ENCODE peak calls at places on chromosome 5, in nine cellular contexts. One of them, this sample, is unnamed.

GRCh38 chr5:172145870-172146747 is 41.9 kb downstream of the STK10 start:
- DNase-seq in ovary: no peak
- DNase-seq in uterus: no peak
- DNase-seq in HepG2: no peak
- DNase-seq in body of pancreas: no peak
- DNase-seq in heart left ventricle: no peak
- DNase-seq in right lobe of liver: no peak
- DNase-seq in breast epithelium: no peak
- DNase-seq in IMR-90: no peak
- DNase-seq in this sample: no peak

GRCh38 chr5:3214838-3215374 is 380.7 kb upstream of the IRX1 start:
- DNase-seq in HepG2: no peak
- DNase-seq in uterus: no peak
- DNase-seq in breast epithelium: no peak
- DNase-seq in body of pancreas: no peak
- DNase-seq in heart left ventricle: no peak
- DNase-seq in IMR-90: no peak
- DNase-seq in right lobe of liver: no peak
- DNase-seq in ovary: no peak
- DNase-seq in this sample: no peak

GRCh38 chr5:71601222-71602026 is 14.3 kb downstream of the MCCC2 start:
- DNase-seq in uterus: peak
- DNase-seq in ovary: no peak
- DNase-seq in body of pancreas: peak
- DNase-seq in right lobe of liver: no peak
- DNase-seq in heart left ventricle: peak
- DNase-seq in HepG2: peak
- DNase-seq in IMR-90: peak
- DNase-seq in breast epithelium: peak
- DNase-seq in this sample: peak

GRCh38 chr5:35487255-35488035 is 130.2 kb upstream of the SPEF2 start:
- DNase-seq in right lobe of liver: no peak
- DNase-seq in IMR-90: peak
- DNase-seq in heart left ventricle: no peak
- DNase-seq in body of pancreas: no peak
- DNase-seq in ovary: no peak
- DNase-seq in breast epithelium: no peak
- DNase-seq in HepG2: no peak
- DNase-seq in uterus: no peak
- DNase-seq in this sample: no peak

GRCh38 chr5:121273818-121274433 is 577.8 kb upstream of the FTMT start:
- DNase-seq in heart left ventricle: no peak
- DNase-seq in right lobe of liver: no peak
- DNase-seq in uterus: no peak
- DNase-seq in IMR-90: peak
- DNase-seq in body of pancreas: no peak
- DNase-seq in ovary: no peak
- DNase-seq in breast epithelium: no peak
- DNase-seq in HepG2: peak
- DNase-seq in this sample: peak

GRCh38 chr5:91352831-91353695 is 30.1 kb downstream of the ARRDC3 start:
- DNase-seq in heart left ventricle: no peak
- DNase-seq in HepG2: no peak
- DNase-seq in IMR-90: no peak
- DNase-seq in uterus: no peak
- DNase-seq in ovary: no peak
- DNase-seq in body of pancreas: no peak
- DNase-seq in right lobe of liver: no peak
- DNase-seq in breast epithelium: no peak
- DNase-seq in this sample: no peak

GRCh38 chr5:160545832-160546231 is 124.2 kb downstream of the PTTG1 start:
- DNase-seq in right lobe of liver: no peak
- DNase-seq in uterus: no peak
- DNase-seq in body of pancreas: no peak
- DNase-seq in breast epithelium: no peak
- DNase-seq in HepG2: no peak
- DNase-seq in heart left ventricle: no peak
- DNase-seq in IMR-90: no peak
- DNase-seq in ovary: no peak
- DNase-seq in this sample: no peak

GRCh38 chr5:162801235-162801634 is 636.2 kb upstream of the CCNG1 start:
- DNase-seq in heart left ventricle: no peak
- DNase-seq in uterus: no peak
- DNase-seq in breast epithelium: no peak
- DNase-seq in right lobe of liver: no peak
- DNase-seq in HepG2: no peak
- DNase-seq in body of pancreas: no peak
- DNase-seq in IMR-90: no peak
- DNase-seq in ovary: no peak
- DNase-seq in this sample: no peak

GRCh38 chr5:86463339-86463738 is 154.4 kb upstream of the COX7C start:
- DNase-seq in heart left ventricle: no peak
- DNase-seq in body of pancreas: no peak
- DNase-seq in right lobe of liver: no peak
- DNase-seq in ovary: no peak
- DNase-seq in breast epithelium: no peak
- DNase-seq in uterus: no peak
- DNase-seq in IMR-90: no peak
- DNase-seq in HepG2: peak
- DNase-seq in this sample: no peak

GRCh38 chr5:1105350-1106265 is 6.3 kb downstream of the SLC12A7 start:
- DNase-seq in heart left ventricle: no peak
- DNase-seq in right lobe of liver: peak
- DNase-seq in HepG2: peak
- DNase-seq in ovary: no peak
- DNase-seq in breast epithelium: no peak
- DNase-seq in body of pancreas: peak
- DNase-seq in uterus: no peak
- DNase-seq in IMR-90: no peak
- DNase-seq in this sample: no peak

GRCh38 chr5:151101151-151101550 is 20.3 kb upstream of the TNIP1 start:
- DNase-seq in IMR-90: no peak
- DNase-seq in HepG2: no peak
- DNase-seq in body of pancreas: peak
- DNase-seq in uterus: no peak
- DNase-seq in breast epithelium: no peak
- DNase-seq in heart left ventricle: no peak
- DNase-seq in right lobe of liver: no peak
- DNase-seq in ovary: no peak
- DNase-seq in this sample: no peak

GRCh38 chr5:6849569-6849968 is 136.3 kb downstream of the TENT4A start:
- DNase-seq in uterus: no peak
- DNase-seq in body of pancreas: no peak
- DNase-seq in heart left ventricle: no peak
- DNase-seq in ovary: no peak
- DNase-seq in HepG2: no peak
- DNase-seq in right lobe of liver: no peak
- DNase-seq in IMR-90: no peak
- DNase-seq in breast epithelium: no peak
- DNase-seq in this sample: peak

GRCh38 chr5:33850100-33850594 is 41.6 kb downstream of the ADAMTS12 start:
- DNase-seq in ovary: no peak
- DNase-seq in breast epithelium: no peak
- DNase-seq in HepG2: peak
- DNase-seq in body of pancreas: no peak
- DNase-seq in uterus: no peak
- DNase-seq in heart left ventricle: no peak
- DNase-seq in IMR-90: peak
- DNase-seq in right lobe of liver: no peak
- DNase-seq in this sample: peak

GRCh38 chr5:44801992-44802391 is 6.8 kb upstream of the MRPS30 start:
- DNase-seq in IMR-90: no peak
- DNase-seq in uterus: no peak
- DNase-seq in HepG2: no peak
- DNase-seq in heart left ventricle: no peak
- DNase-seq in right lobe of liver: no peak
- DNase-seq in body of pancreas: no peak
- DNase-seq in breast epithelium: no peak
- DNase-seq in ovary: no peak
- DNase-seq in this sample: no peak

GRCh38 chr5:124079062-124079461 is 567.1 kb downstream of the CSNK1G3 start:
- DNase-seq in heart left ventricle: no peak
- DNase-seq in body of pancreas: no peak
- DNase-seq in right lobe of liver: no peak
- DNase-seq in breast epithelium: no peak
- DNase-seq in IMR-90: no peak
- DNase-seq in uterus: no peak
- DNase-seq in HepG2: no peak
- DNase-seq in ovary: no peak
- DNase-seq in this sample: no peak

GRCh38 chr5:54904425-54904824 is 81.0 kb downstream of the ESM1 start:
- DNase-seq in HepG2: peak
- DNase-seq in IMR-90: peak
- DNase-seq in heart left ventricle: no peak
- DNase-seq in uterus: no peak
- DNase-seq in right lobe of liver: no peak
- DNase-seq in ovary: no peak
- DNase-seq in breast epithelium: no peak
- DNase-seq in body of pancreas: no peak
- DNase-seq in this sample: no peak

GRCh38 chr5:3827624-3828023 is 232.0 kb downstream of the IRX1 start:
- DNase-seq in right lobe of liver: no peak
- DNase-seq in ovary: no peak
- DNase-seq in body of pancreas: no peak
- DNase-seq in heart left ventricle: no peak
- DNase-seq in IMR-90: no peak
- DNase-seq in uterus: no peak
- DNase-seq in HepG2: no peak
- DNase-seq in breast epithelium: no peak
- DNase-seq in this sample: no peak

GRCh38 chr5:97425511-97425910 is 242.5 kb upstream of the RIOK2 start:
- DNase-seq in body of pancreas: no peak
- DNase-seq in IMR-90: peak
- DNase-seq in HepG2: no peak
- DNase-seq in right lobe of liver: no peak
- DNase-seq in breast epithelium: no peak
- DNase-seq in ovary: no peak
- DNase-seq in uterus: no peak
- DNase-seq in heart left ventricle: no peak
- DNase-seq in this sample: no peak

GRCh38 chr5:71663166-71663565 is 55.9 kb upstream of the CARTPT start:
- DNase-seq in breast epithelium: no peak
- DNase-seq in ovary: no peak
- DNase-seq in right lobe of liver: no peak
- DNase-seq in IMR-90: no peak
- DNase-seq in uterus: no peak
- DNase-seq in HepG2: no peak
- DNase-seq in body of pancreas: no peak
- DNase-seq in heart left ventricle: no peak
- DNase-seq in this sample: no peak

GRCh38 chr5:1651971-1652872 is 128.5 kb upstream of the LPCAT1 start:
- DNase-seq in uterus: no peak
- DNase-seq in HepG2: no peak
- DNase-seq in right lobe of liver: no peak
- DNase-seq in ovary: no peak
- DNase-seq in breast epithelium: no peak
- DNase-seq in IMR-90: no peak
- DNase-seq in heart left ventricle: peak
- DNase-seq in body of pancreas: no peak
- DNase-seq in this sample: no peak

GRCh38 chr5:178123987-178124925 is 6.6 kb upstream of the RMND5B start:
- DNase-seq in heart left ventricle: no peak
- DNase-seq in right lobe of liver: no peak
- DNase-seq in HepG2: no peak
- DNase-seq in uterus: no peak
- DNase-seq in breast epithelium: peak
- DNase-seq in body of pancreas: peak
- DNase-seq in IMR-90: no peak
- DNase-seq in ovary: no peak
- DNase-seq in this sample: no peak

GRCh38 chr5:143268388-143268787 is 135.1 kb downstream of the NR3C1 start:
- DNase-seq in heart left ventricle: no peak
- DNase-seq in HepG2: no peak
- DNase-seq in breast epithelium: no peak
- DNase-seq in body of pancreas: no peak
- DNase-seq in uterus: no peak
- DNase-seq in right lobe of liver: no peak
- DNase-seq in ovary: no peak
- DNase-seq in IMR-90: no peak
- DNase-seq in this sample: no peak
- TF ChIP-seq POLR2A in heart left ventricle: no peak
- TF ChIP-seq POLR2A in HepG2: no peak
- TF ChIP-seq POLR2A in breast epithelium: no peak
- TF ChIP-seq POLR2A in body of pancreas: no peak
- TF ChIP-seq POLR2A in uterus: no peak
- TF ChIP-seq POLR2A in right lobe of liver: no peak
- TF ChIP-seq POLR2A in ovary: no peak
- TF ChIP-seq POLR2A in IMR-90: no peak
- TF ChIP-seq POLR2A in this sample: no peak

DNA sequence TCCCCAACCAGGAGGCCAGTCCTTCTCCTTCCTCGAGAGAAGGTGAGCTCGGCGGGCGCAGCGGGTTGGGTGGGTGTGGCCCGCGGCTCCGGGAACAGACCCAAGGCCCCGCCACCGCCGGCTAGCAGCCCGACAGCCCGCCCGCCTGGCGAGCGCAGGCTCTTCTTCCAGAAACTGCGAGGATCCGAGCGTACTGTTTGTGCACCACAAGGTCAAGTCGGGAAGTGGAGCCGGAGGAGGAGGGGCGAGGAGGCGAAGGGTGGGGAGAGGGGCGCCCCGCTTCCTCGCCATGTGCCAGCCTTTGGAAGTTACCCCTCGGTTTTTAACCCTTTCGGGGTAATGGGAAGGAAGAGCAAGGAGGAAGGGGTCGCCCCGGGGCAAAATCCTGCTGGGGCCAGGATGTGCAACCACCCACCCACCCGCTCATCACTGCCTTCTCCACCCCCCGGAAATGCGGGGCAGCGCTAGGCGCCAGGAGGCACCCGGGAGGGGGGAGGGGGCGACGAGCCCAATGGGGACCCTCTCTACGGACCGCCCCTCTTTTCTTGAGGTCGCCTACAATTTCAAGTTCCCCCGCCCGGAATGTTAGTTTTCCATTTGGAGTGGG is 1.1 kb upstream of the JADE2 start:
- DNase-seq in breast epithelium: peak
- DNase-seq in body of pancreas: peak
- DNase-seq in heart left ventricle: peak
- DNase-seq in IMR-90: peak
- DNase-seq in HepG2: no peak
- DNase-seq in uterus: peak
- DNase-seq in right lobe of liver: peak
- DNase-seq in ovary: peak
- DNase-seq in this sample: peak
- TF ChIP-seq POLR2A in breast epithelium: peak
- TF ChIP-seq POLR2A in body of pancreas: peak
- TF ChIP-seq POLR2A in heart left ventricle: peak
- TF ChIP-seq POLR2A in IMR-90: no peak
- TF ChIP-seq POLR2A in HepG2: no peak
- TF ChIP-seq POLR2A in uterus: peak
- TF ChIP-seq POLR2A in right lobe of liver: peak
- TF ChIP-seq POLR2A in ovary: peak
- TF ChIP-seq POLR2A in this sample: peak

GRCh38 chr5:179618923-179619554 is 4.4 kb downstream of the HNRNPH1 start:
- DNase-seq in HepG2: no peak
- DNase-seq in right lobe of liver: no peak
- DNase-seq in IMR-90: no peak
- DNase-seq in ovary: no peak
- DNase-seq in heart left ventricle: no peak
- DNase-seq in body of pancreas: no peak
- DNase-seq in uterus: no peak
- DNase-seq in breast epithelium: no peak
- DNase-seq in this sample: no peak
- TF ChIP-seq POLR2A in HepG2: no peak
- TF ChIP-seq POLR2A in right lobe of liver: no peak
- TF ChIP-seq POLR2A in IMR-90: no peak
- TF ChIP-seq POLR2A in ovary: no peak
- TF ChIP-seq POLR2A in heart left ventricle: no peak
- TF ChIP-seq POLR2A in body of pancreas: no peak
- TF ChIP-seq POLR2A in uterus: no peak
- TF ChIP-seq POLR2A in breast epithelium: no peak
- TF ChIP-seq POLR2A in this sample: no peak

GRCh38 chr5:154755361-154756202 is at the start of gene LARP1:
- DNase-seq in uterus: no peak
- DNase-seq in IMR-90: peak
- DNase-seq in right lobe of liver: peak
- DNase-seq in HepG2: no peak
- DNase-seq in heart left ventricle: peak
- DNase-seq in ovary: no peak
- DNase-seq in breast epithelium: no peak
- DNase-seq in body of pancreas: peak
- DNase-seq in this sample: peak
- TF ChIP-seq POLR2A in uterus: no peak
- TF ChIP-seq POLR2A in IMR-90: no peak
- TF ChIP-seq POLR2A in right lobe of liver: no peak
- TF ChIP-seq POLR2A in HepG2: no peak
- TF ChIP-seq POLR2A in heart left ventricle: no peak
- TF ChIP-seq POLR2A in ovary: no peak
- TF ChIP-seq POLR2A in breast epithelium: no peak
- TF ChIP-seq POLR2A in body of pancreas: no peak
- TF ChIP-seq POLR2A in this sample: no peak

This sample was measured in H54.